ENCODE peak calls at places on chromosomes 2 and 18, in four cellular contexts. F, L, Y and Q are unnamed samples.
A peak's percentile ranks its signal among the peaks of the same experiment; 100 is the strongest.

GRCh38 chr2:53347219-53347618 is 420.4 kb upstream of the CHAC2 start:
- DNase-seq in Y (no peak), F (no peak), L (no peak), Q (peak; percentile 1)

GRCh38 chr2:177325554-177325953 is 61.0 kb upstream of the NFE2L2 start:
- DNase-seq in F (no peak), Y (peak; percentile 30), L (no peak), Q (peak; percentile 51)

GRCh38 chr2:105868060-105868459 is 123.3 kb downstream of the NCK2 start:
- DNase-seq in F (no peak), L (no peak), Y (peak; percentile 11), Q (no peak)

GRCh38 chr2:109143214-109144187 is 14.5 kb downstream of the SH3RF3 start:
- DNase-seq in F (peak; percentile 47), Y (no peak), L (no peak), Q (no peak)

GRCh38 chr2:38524580-38524979 is 78.1 kb downstream of the HNRNPLL start:
- DNase-seq in L (no peak), Y (no peak), F (no peak), Q (no peak)

GRCh38 chr18:38923136-38923535 is 1357.5 kb upstream of the CELF4 start:
- DNase-seq in L (no peak), Y (peak; percentile 27), F (no peak), Q (no peak)

GRCh38 chr2:112814278-112814677 is 22.3 kb downstream of the IL1B start:
- DNase-seq in L (no peak), Y (peak; percentile 42), F (peak; percentile 57), Q (peak; percentile 79)

GRCh38 chr2:207432471-207432870 is 97.3 kb upstream of the CREB1 start:
- DNase-seq in Y (peak; percentile 60), L (no peak), F (peak; percentile 82), Q (no peak)

GRCh38 chr2:24049485-24050021 is at the start of gene FKBP1B:
- DNase-seq in L (peak; percentile 89), F (peak; percentile 45), Y (peak; percentile 58), Q (peak; percentile 17)

GRCh38 chr18:49672853-49673252 is 111.0 kb downstream of the LIPG start:
- DNase-seq in L (no peak), Y (no peak), F (no peak), Q (no peak)

GRCh38 chr18:8643479-8643878 is 34.2 kb downstream of the RAB12 start:
- DNase-seq in L (no peak), F (no peak), Y (no peak), Q (no peak)

GRCh38 chr2:217964658-217965161 is 38.1 kb downstream of the TNS1 start:
- DNase-seq in L (no peak), F (no peak), Y (no peak), Q (no peak)

GRCh38 chr2:156472686-156473085 is 36.5 kb downstream of the GPD2 start:
- DNase-seq in Y (no peak), L (no peak), F (no peak), Q (no peak)

GRCh38 chr2:176830362-176830761 is 382.2 kb upstream of the HNRNPA3 start:
- DNase-seq in F (no peak), L (no peak), Y (no peak), Q (peak; percentile 9)

GRCh38 chr2:71460595-71461303 is 7.4 kb downstream of the DYSF start:
- DNase-seq in Y (peak; percentile 29), L (peak; percentile 67), F (no peak), Q (peak; percentile 69)

GRCh38 chr2:149166958-149167810 is 128.7 kb downstream of the LYPD6B start:
- DNase-seq in F (no peak), Y (peak; percentile 34), L (no peak), Q (no peak)

GRCh38 chr18:13809521-13810252 is 14.3 kb upstream of the MC5R start:
- DNase-seq in L (no peak), Y (no peak), F (no peak), Q (no peak)

GRCh38 chr2:126665483-126665882 is 9.5 kb downstream of the GYPC start:
- DNase-seq in F (no peak), Y (no peak), L (no peak), Q (no peak)

GRCh38 chr2:27832396-27832795 is 57.8 kb downstream of the RBKS start:
- DNase-seq in Y (peak; percentile 30), L (no peak), F (peak; percentile 65), Q (no peak)

GRCh38 chr2:240189686-240190085 is 49.2 kb upstream of the OTOS start:
- DNase-seq in F (no peak), L (no peak), Y (no peak), Q (no peak)

GRCh38 chr18:34957864-34958259 is 83.4 kb upstream of the MAPRE2 start:
- DNase-seq in Y (no peak), F (no peak), L (no peak), Q (no peak)

GRCh38 chr2:239025081-239025801 is 177.4 kb downstream of the TWIST2 start:
- DNase-seq in L (no peak), F (peak; percentile 37), Y (peak; percentile 2), Q (no peak)

GRCh38 chr18:79911009-79911870 is 40.2 kb downstream of the SLC66A2 start:
- DNase-seq in Y (no peak), L (no peak), F (no peak), Q (no peak)

GRCh38 chr18:23982154-23983071 is 32.1 kb upstream of the TTC39C start:
- DNase-seq in Y (peak; percentile 83), F (peak; percentile 75), L (no peak), Q (peak; percentile 13)

GRCh38 chr2:10712186-10712809 is 9.1 kb upstream of the ATP6V1C2 start:
- DNase-seq in F (no peak), L (peak; percentile 47), Y (no peak), Q (peak; percentile 12)

GRCh38 chr2:32804205-32804604 is 142.5 kb upstream of the LTBP1 start:
- DNase-seq in F (peak; percentile 28), L (no peak), Y (no peak), Q (no peak)

GRCh38 chr2:3290655-3291054 is 87.0 kb downstream of the EIPR1 start:
- DNase-seq in L (no peak), Y (no peak), F (no peak), Q (no peak)

GRCh38 chr2:241940329-241940728 is 70.8 kb downstream of the RTP5 start:
- DNase-seq in Y (no peak), L (no peak), F (no peak), Q (no peak)

GRCh38 chr18:25923193-25923592 is 167.2 kb downstream of the SS18 start:
- DNase-seq in L (no peak), Y (no peak), F (no peak), Q (no peak)

GRCh38 chr2:213649176-213649575 is 364.9 kb downstream of the SPAG16 start:
- DNase-seq in L (no peak), Y (no peak), F (no peak), Q (no peak)

GRCh38 chr2:43318791-43319190 is 92.4 kb upstream of the ZFP36L2 start:
- DNase-seq in L (no peak), Y (peak; percentile 45), F (peak; percentile 90), Q (no peak)

GRCh38 chr18:25005602-25006375 is 346.2 kb downstream of the ZNF521 start:
- DNase-seq in F (peak; percentile 49), Y (peak; percentile 90), L (no peak), Q (no peak)

GRCh38 chr2:173286153-173286809 is 68.4 kb upstream of the CDCA7 start:
- DNase-seq in Y (no peak), F (no peak), L (no peak), Q (no peak)

GRCh38 chr2:150303281-150303680 is 184.2 kb downstream of the RND3 start:
- DNase-seq in Y (peak; percentile 29), F (no peak), L (no peak), Q (no peak)

GRCh38 chr2:190311893-190312634 is 7.6 kb downstream of the HIBCH start:
- DNase-seq in Y (no peak), L (no peak), F (no peak), Q (peak; percentile 24)

GRCh38 chr2:61926921-61927477 is 21.5 kb downstream of the COMMD1 start:
- DNase-seq in F (no peak), Y (no peak), L (no peak), Q (no peak)

GRCh38 chr18:67651438-67651837 is 134.9 kb upstream of the DSEL start:
- DNase-seq in F (no peak), L (no peak), Y (no peak), Q (no peak)
- H3K4me3 ChIP-seq in F (no peak overlapping the region), L (no peak overlapping the region), Y (peak overlapping the region; percentile 53), Q (no peak overlapping the region)

GRCh38 chr2:41950440-41950960 is 97.3 kb upstream of the PKDCC start:
- DNase-seq in L (no peak), Y (no peak), F (no peak), Q (no peak)

GRCh38 chr2:41949541-41950439 is 98.0 kb upstream of the PKDCC start:
- DNase-seq in Y (no peak), F (no peak), L (no peak), Q (no peak)

GRCh38 chr2:41947701-41948396 is 100.0 kb upstream of the PKDCC start:
- DNase-seq in L (peak; percentile 66), Y (peak; percentile 42), F (no peak), Q (no peak)

GRCh38 chr2:41949091-41949490 is 98.7 kb upstream of the PKDCC start:
- DNase-seq in L (no peak), F (no peak), Y (no peak), Q (no peak)

GRCh38 chr2:41948397-41948763 is 99.4 kb upstream of the PKDCC start:
- DNase-seq in Y (no peak), L (no peak), F (no peak), Q (no peak)
- H2BK5ac ChIP-seq in Y (no peak overlapping the region), L (peak overlapping the region; percentile 97), F (no peak overlapping the region), Q (peak overlapping the region; percentile 90)

GRCh38 chr2:52082646-52083045 is 1050.7 kb upstream of the NRXN1 start:
- DNase-seq in F (no peak), Y (no peak), L (no peak), Q (no peak)

GRCh38 chr2:52083214-52083613 is 1051.3 kb upstream of the NRXN1 start:
- DNase-seq in Y (no peak), F (no peak), L (no peak), Q (no peak)

GRCh38 chr2:52079602-52080001 is 1047.7 kb upstream of the NRXN1 start:
- DNase-seq in F (no peak), L (no peak), Y (no peak), Q (no peak)

DNA sequence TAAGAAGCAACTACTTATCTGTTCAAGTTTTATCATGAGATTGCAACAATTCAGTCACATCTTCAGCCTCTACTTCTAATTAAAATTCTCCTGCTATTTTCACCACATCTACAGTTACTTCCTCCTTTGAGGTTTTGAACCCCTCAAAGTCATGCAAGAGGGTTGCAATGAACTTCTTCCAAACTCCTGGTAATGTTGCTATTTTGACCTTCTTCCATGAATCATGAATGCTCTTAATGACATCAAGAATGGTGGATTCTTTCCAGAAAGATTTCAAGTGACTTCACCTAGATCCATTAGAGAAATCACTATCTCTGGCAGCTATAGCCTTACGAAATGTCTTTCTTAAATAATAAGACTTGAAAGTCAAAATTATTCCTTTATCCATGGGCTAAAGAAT is 1052.8 kb upstream of the NRXN1 start:
- DNase-seq in Y (peak; percentile 3), L (no peak), F (peak; percentile 43), Q (no peak)
- H2AFZ ChIP-seq in Y (no peak overlapping the region), L (no peak overlapping the region), F (no peak overlapping the region), Q (no peak overlapping the region)

GRCh38 chr2:219434468-219434717 is 250 bp upstream of the SPEG start:
- DNase-seq in Y (no peak), F (no peak), L (no peak), Q (no peak)
- H3K4me3 ChIP-seq in Y (no peak overlapping the region), F (no peak overlapping the region), L (peak overlapping the region; percentile 43), Q (no peak overlapping the region)